ENCODE peak calls at places on chromosomes 5 and 9, in six cellular contexts. One of them, this sample, is unnamed.

GRCh38 chr9:77892171-77892570 is 139.4 kb downstream of the GNAQ start:
- DNase-seq in heart right ventricle: no peak
- DNase-seq in SK-N-SH: no peak
- DNase-seq in A673: no peak
- DNase-seq in OCI-LY7: no peak
- DNase-seq in psoas muscle: no peak
- DNase-seq in this sample: no peak

GRCh38 chr5:149747141-149747832 is 17.2 kb downstream of the PPARGC1B start:
- DNase-seq in A673: no peak
- DNase-seq in OCI-LY7: no peak
- DNase-seq in SK-N-SH: no peak
- DNase-seq in heart right ventricle: peak; percentile 35
- DNase-seq in psoas muscle: peak; percentile 82
- DNase-seq in this sample: no peak

GRCh38 chr5:150149618-150150017 is 6.0 kb downstream of the PDGFRB start:
- DNase-seq in OCI-LY7: no peak
- DNase-seq in A673: no peak
- DNase-seq in psoas muscle: no peak
- DNase-seq in SK-N-SH: no peak
- DNase-seq in heart right ventricle: no peak
- DNase-seq in this sample: no peak

GRCh38 chr5:30596495-30597064 is 596.9 kb upstream of the CDH6 start:
- DNase-seq in heart right ventricle: no peak
- DNase-seq in SK-N-SH: no peak
- DNase-seq in psoas muscle: no peak
- DNase-seq in A673: peak; percentile 56
- DNase-seq in OCI-LY7: no peak
- DNase-seq in this sample: no peak

GRCh38 chr9:125540497-125540896 is 166.5 kb downstream of the MAPKAP1 start:
- DNase-seq in SK-N-SH: no peak
- DNase-seq in A673: no peak
- DNase-seq in psoas muscle: no peak
- DNase-seq in heart right ventricle: no peak
- DNase-seq in OCI-LY7: no peak
- DNase-seq in this sample: no peak

GRCh38 chr5:180234271-180234670 is 25.3 kb upstream of the RASGEF1C start:
- DNase-seq in heart right ventricle: no peak
- DNase-seq in SK-N-SH: no peak
- DNase-seq in OCI-LY7: no peak
- DNase-seq in A673: no peak
- DNase-seq in psoas muscle: no peak
- DNase-seq in this sample: no peak

GRCh38 chr5:96199713-96200183 is 233.3 kb downstream of the PCSK1 start:
- DNase-seq in heart right ventricle: no peak
- DNase-seq in OCI-LY7: no peak
- DNase-seq in psoas muscle: no peak
- DNase-seq in A673: no peak
- DNase-seq in SK-N-SH: no peak
- DNase-seq in this sample: no peak

GRCh38 chr9:3848445-3849114 is 322.8 kb upstream of the RFX3 start:
- DNase-seq in SK-N-SH: peak; percentile 50
- DNase-seq in heart right ventricle: no peak
- DNase-seq in psoas muscle: no peak
- DNase-seq in OCI-LY7: no peak
- DNase-seq in A673: peak; percentile 49
- DNase-seq in this sample: peak; percentile 17

GRCh38 chr9:32487981-32488380 is 38.0 kb downstream of the RIGI start:
- DNase-seq in OCI-LY7: no peak
- DNase-seq in heart right ventricle: no peak
- DNase-seq in A673: no peak
- DNase-seq in psoas muscle: no peak
- DNase-seq in SK-N-SH: no peak
- DNase-seq in this sample: no peak

GRCh38 chr9:128022886-128023285 is 42.1 kb upstream of the EEIG1 start:
- DNase-seq in psoas muscle: no peak
- DNase-seq in A673: no peak
- DNase-seq in heart right ventricle: no peak
- DNase-seq in OCI-LY7: no peak
- DNase-seq in SK-N-SH: peak; percentile 39
- DNase-seq in this sample: no peak

GRCh38 chr5:72842816-72843215 is 26.4 kb downstream of the TNPO1 start:
- DNase-seq in psoas muscle: no peak
- DNase-seq in heart right ventricle: no peak
- DNase-seq in SK-N-SH: no peak
- DNase-seq in OCI-LY7: peak; percentile 10
- DNase-seq in A673: peak; percentile 43
- DNase-seq in this sample: no peak
- H3K4me1 ChIP-seq in psoas muscle: peaks cover 78% of the 10 kb centered on the region
- H3K4me1 ChIP-seq in heart right ventricle: peaks cover 58% of the 10 kb centered on the region
- H3K4me1 ChIP-seq in SK-N-SH: peaks cover 15% of the 10 kb centered on the region
- H3K4me1 ChIP-seq in OCI-LY7: peaks cover 10% of the 10 kb centered on the region
- H3K4me1 ChIP-seq in A673: peaks cover 36% of the 10 kb centered on the region
- H3K4me1 ChIP-seq in this sample: peaks cover 11% of the 10 kb centered on the region

GRCh38 chr9:133537257-133537656 is 2.8 kb downstream of the ADAMTSL2 start:
- DNase-seq in SK-N-SH: no peak
- DNase-seq in A673: no peak
- DNase-seq in heart right ventricle: no peak
- DNase-seq in OCI-LY7: no peak
- DNase-seq in psoas muscle: no peak
- DNase-seq in this sample: no peak

GRCh38 chr9:133539434-133539833 is 4.9 kb downstream of the ADAMTSL2 start:
- DNase-seq in heart right ventricle: peak; percentile 78
- DNase-seq in SK-N-SH: no peak
- DNase-seq in OCI-LY7: no peak
- DNase-seq in A673: no peak
- DNase-seq in psoas muscle: peak; percentile 69
- DNase-seq in this sample: no peak

GRCh38 chr9:133540336-133541025 is 6.0 kb downstream of the ADAMTSL2 start:
- DNase-seq in OCI-LY7: peak; percentile 28
- DNase-seq in psoas muscle: no peak
- DNase-seq in heart right ventricle: no peak
- DNase-seq in A673: no peak
- DNase-seq in SK-N-SH: no peak
- DNase-seq in this sample: no peak

GRCh38 chr9:133538176-133538575 is 3.7 kb downstream of the ADAMTSL2 start:
- DNase-seq in A673: no peak
- DNase-seq in SK-N-SH: no peak
- DNase-seq in heart right ventricle: no peak
- DNase-seq in OCI-LY7: no peak
- DNase-seq in psoas muscle: no peak
- DNase-seq in this sample: no peak

GRCh38 chr9:133538851-133539250 is 4.3 kb downstream of the ADAMTSL2 start:
- DNase-seq in A673: no peak
- DNase-seq in OCI-LY7: no peak
- DNase-seq in heart right ventricle: no peak
- DNase-seq in psoas muscle: no peak
- DNase-seq in SK-N-SH: no peak
- DNase-seq in this sample: no peak
- H3K4me1 ChIP-seq in A673: peaks cover 4% of the 10 kb centered on the region
- H3K4me1 ChIP-seq in OCI-LY7: peaks cover 17% of the 10 kb centered on the region
- H3K4me1 ChIP-seq in heart right ventricle: peaks cover 41% of the 10 kb centered on the region
- H3K4me1 ChIP-seq in psoas muscle: peaks cover 6% of the 10 kb centered on the region
- H3K4me1 ChIP-seq in SK-N-SH: peaks cover 36% of the 10 kb centered on the region
- H3K4me1 ChIP-seq in this sample: peaks cover 20% of the 10 kb centered on the region

GRCh38 chr5:154367101-154367500 is 78.7 kb upstream of the SAP30L start:
- DNase-seq in A673: no peak
- DNase-seq in SK-N-SH: no peak
- DNase-seq in psoas muscle: no peak
- DNase-seq in heart right ventricle: no peak
- DNase-seq in OCI-LY7: no peak
- DNase-seq in this sample: no peak
- H3K4me1 ChIP-seq in A673: peaks cover 60% of the 10 kb centered on the region
- H3K4me1 ChIP-seq in SK-N-SH: peaks cover 13% of the 10 kb centered on the region
- H3K4me1 ChIP-seq in psoas muscle: peaks cover 12% of the 10 kb centered on the region
- H3K4me1 ChIP-seq in heart right ventricle: peaks cover 72% of the 10 kb centered on the region
- H3K4me1 ChIP-seq in OCI-LY7: no peaks in the 10 kb centered on the region
- H3K4me1 ChIP-seq in this sample: no peaks in the 10 kb centered on the region

DNA sequence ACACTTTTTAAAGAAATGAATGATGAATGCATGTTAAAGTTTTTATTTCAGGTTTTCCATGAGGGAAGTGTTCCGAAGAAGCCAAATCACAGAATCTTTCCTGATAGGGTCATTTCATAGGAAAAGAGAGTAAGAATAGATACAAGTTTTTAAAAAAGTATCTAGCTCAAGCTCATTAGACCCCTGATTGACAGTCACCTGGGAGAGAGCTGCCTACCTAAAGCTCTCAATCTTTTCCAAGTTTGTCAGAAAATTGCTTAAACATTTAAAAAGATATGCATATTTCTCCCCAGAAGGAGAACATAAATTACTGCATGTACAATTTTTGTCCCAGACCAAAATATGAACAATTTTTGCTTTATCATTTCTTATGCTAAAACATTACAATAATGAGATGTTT is 47.9 kb upstream of the CHSY3 start:
- DNase-seq in SK-N-SH: no peak
- DNase-seq in OCI-LY7: no peak
- DNase-seq in psoas muscle: no peak
- DNase-seq in heart right ventricle: no peak
- DNase-seq in A673: no peak
- DNase-seq in this sample: no peak
- H3K4me1 ChIP-seq in SK-N-SH: no peaks in the 10 kb centered on the region
- H3K4me1 ChIP-seq in OCI-LY7: no peaks in the 10 kb centered on the region
- H3K4me1 ChIP-seq in psoas muscle: no peaks in the 10 kb centered on the region
- H3K4me1 ChIP-seq in heart right ventricle: no peaks in the 10 kb centered on the region
- H3K4me1 ChIP-seq in A673: no peaks in the 10 kb centered on the region
- H3K4me1 ChIP-seq in this sample: no peaks in the 10 kb centered on the region

GRCh38 chr9:89872913-89873707 is 268.3 kb downstream of the GADD45G start:
- DNase-seq in heart right ventricle: no peak
- DNase-seq in OCI-LY7: no peak
- DNase-seq in SK-N-SH: no peak
- DNase-seq in A673: no peak
- DNase-seq in psoas muscle: peak; percentile 72
- DNase-seq in this sample: no peak
- H3K4me1 ChIP-seq in heart right ventricle: peaks cover 45% of the 10 kb centered on the region
- H3K4me1 ChIP-seq in OCI-LY7: no peaks in the 10 kb centered on the region
- H3K4me1 ChIP-seq in SK-N-SH: peaks cover 19% of the 10 kb centered on the region
- H3K4me1 ChIP-seq in A673: no peaks in the 10 kb centered on the region
- H3K4me1 ChIP-seq in psoas muscle: peaks cover 58% of the 10 kb centered on the region
- H3K4me1 ChIP-seq in this sample: peaks cover 2% of the 10 kb centered on the region

DNA sequence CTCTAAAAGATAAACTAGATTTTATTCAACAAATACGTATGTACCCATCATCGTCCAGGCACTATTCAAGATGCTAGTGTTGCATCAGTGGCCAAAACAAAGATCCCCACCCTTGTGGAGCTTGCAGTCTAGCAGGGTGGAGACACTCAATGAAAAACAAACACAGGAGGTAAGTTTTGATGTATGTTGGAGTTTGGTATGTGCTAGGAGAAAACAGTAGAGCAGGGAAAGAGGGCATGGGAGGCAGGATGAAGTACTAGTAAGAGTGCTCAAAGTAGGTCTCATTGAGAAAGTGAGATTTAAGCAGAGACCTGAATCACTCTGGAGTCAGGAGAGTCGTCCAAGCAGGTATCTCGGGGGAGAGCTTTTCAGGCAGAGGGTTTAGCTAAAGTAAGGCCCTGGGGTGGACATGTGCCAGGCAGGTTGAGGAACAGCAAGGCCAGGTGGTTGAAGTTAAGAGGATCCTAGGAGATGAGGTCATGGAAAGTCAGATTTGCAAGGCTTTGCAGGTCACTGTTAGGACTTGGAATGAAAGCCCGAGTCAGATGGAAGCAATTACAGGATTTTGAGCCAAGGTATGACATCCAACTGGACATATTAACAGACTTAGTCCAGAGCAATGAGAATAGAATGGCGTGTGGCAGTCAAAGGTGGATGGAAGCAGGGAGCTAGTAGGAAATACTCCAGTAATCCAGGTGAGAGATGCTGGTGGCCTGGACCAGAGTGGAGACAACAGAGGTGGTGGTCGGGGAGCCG is 9.2 kb downstream of the SNX18 start:
- DNase-seq in SK-N-SH: no peak
- DNase-seq in heart right ventricle: no peak
- DNase-seq in psoas muscle: no peak
- DNase-seq in A673: no peak
- DNase-seq in OCI-LY7: no peak
- DNase-seq in this sample: no peak
- H3K4me1 ChIP-seq in SK-N-SH: peaks cover 32% of the 10 kb centered on the region
- H3K4me1 ChIP-seq in heart right ventricle: peaks cover 85% of the 10 kb centered on the region
- H3K4me1 ChIP-seq in psoas muscle: peaks cover 81% of the 10 kb centered on the region
- H3K4me1 ChIP-seq in A673: peaks cover 68% of the 10 kb centered on the region
- H3K4me1 ChIP-seq in OCI-LY7: peaks cover 5% of the 10 kb centered on the region
- H3K4me1 ChIP-seq in this sample: peaks cover 16% of the 10 kb centered on the region

GRCh38 chr5:151737421-151737820 is 21.0 kb downstream of the ATOX1 start:
- DNase-seq in A673: no peak
- DNase-seq in SK-N-SH: no peak
- DNase-seq in psoas muscle: no peak
- DNase-seq in OCI-LY7: no peak
- DNase-seq in heart right ventricle: no peak
- DNase-seq in this sample: no peak
- H3K4me1 ChIP-seq in A673: peaks cover 14% of the 10 kb centered on the region
- H3K4me1 ChIP-seq in SK-N-SH: peaks cover 16% of the 10 kb centered on the region
- H3K4me1 ChIP-seq in psoas muscle: peaks cover 18% of the 10 kb centered on the region
- H3K4me1 ChIP-seq in OCI-LY7: no peaks in the 10 kb centered on the region
- H3K4me1 ChIP-seq in heart right ventricle: peaks cover 12% of the 10 kb centered on the region
- H3K4me1 ChIP-seq in this sample: peaks cover 8% of the 10 kb centered on the region

DNA sequence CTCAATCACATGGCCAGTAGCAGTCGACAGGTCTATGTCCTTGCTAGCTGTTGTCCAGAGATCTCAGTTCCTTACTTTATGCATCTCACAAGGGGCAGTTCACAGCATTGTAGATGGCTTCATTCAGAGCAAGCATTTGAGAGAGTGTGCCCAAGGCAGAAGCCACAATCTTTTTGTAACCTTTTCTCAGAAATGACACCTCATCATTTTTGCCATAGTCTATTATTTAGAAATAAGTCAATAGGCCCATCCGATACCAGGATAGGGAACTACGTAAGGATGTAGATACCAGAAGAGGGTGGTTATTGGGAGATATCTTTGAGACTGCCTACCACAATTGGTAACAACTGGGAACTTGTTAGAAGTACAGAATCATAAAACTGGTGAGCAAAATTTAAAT is 37.1 kb downstream of the LURAP1L start:
- DNase-seq in A673: no peak
- DNase-seq in OCI-LY7: no peak
- DNase-seq in psoas muscle: no peak
- DNase-seq in SK-N-SH: no peak
- DNase-seq in heart right ventricle: no peak
- DNase-seq in this sample: no peak
- H3K4me1 ChIP-seq in A673: peaks cover 34% of the 10 kb centered on the region
- H3K4me1 ChIP-seq in OCI-LY7: no peaks in the 10 kb centered on the region
- H3K4me1 ChIP-seq in psoas muscle: peaks cover 21% of the 10 kb centered on the region
- H3K4me1 ChIP-seq in SK-N-SH: peaks cover 21% of the 10 kb centered on the region
- H3K4me1 ChIP-seq in heart right ventricle: peaks cover 7% of the 10 kb centered on the region
- H3K4me1 ChIP-seq in this sample: peaks cover 33% of the 10 kb centered on the region

DNA sequence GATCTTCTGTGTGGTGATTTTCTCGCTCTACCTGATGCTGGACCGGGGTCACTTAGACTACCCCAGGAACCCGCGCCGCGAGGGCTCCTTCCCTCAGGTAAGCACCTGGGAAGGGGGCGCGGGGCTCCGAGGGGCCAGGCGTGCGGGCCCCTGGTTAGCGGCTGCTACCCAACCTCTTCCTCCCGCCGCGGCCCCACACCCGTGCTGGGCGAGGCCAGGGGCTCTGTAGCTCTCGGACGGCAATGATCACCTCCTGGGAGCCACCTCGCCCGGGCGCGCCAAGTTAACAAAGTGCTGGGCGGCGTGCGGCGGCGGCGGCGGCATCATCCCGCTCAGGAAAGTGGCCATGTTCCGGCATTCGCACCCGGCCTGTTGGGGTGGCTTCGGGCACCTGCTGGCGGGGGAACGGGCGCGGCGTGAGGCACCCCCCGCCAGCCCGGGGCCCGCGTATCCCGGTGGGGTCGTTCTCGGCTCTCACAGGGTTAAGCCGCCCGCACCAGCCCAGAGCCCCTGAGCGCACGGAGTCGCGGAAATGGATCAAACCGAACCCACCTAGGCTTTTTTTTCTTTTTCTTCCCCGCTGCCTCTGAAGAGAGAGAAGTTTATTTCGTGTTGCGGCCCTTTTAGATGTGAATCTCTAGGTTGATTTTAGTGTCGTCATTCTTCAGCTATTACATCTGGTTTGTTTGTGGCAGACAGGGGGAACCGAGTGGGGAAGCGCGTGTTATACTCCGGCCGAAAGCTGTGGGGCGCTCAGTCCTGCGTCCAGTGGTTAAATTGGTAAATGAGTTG is 925 bp downstream of the MAN2A1 start:
- DNase-seq in SK-N-SH: peak; percentile 68
- DNase-seq in A673: peak; percentile 43
- DNase-seq in heart right ventricle: peak; percentile 70
- DNase-seq in psoas muscle: peak; percentile 88
- DNase-seq in OCI-LY7: peak; percentile 75
- DNase-seq in this sample: peak; percentile 68
- H3K4me1 ChIP-seq in SK-N-SH: peaks cover 2% of the 10 kb centered on the region
- H3K4me1 ChIP-seq in A673: peaks cover 40% of the 10 kb centered on the region
- H3K4me1 ChIP-seq in heart right ventricle: peaks cover 28% of the 10 kb centered on the region
- H3K4me1 ChIP-seq in psoas muscle: peaks cover 43% of the 10 kb centered on the region
- H3K4me1 ChIP-seq in OCI-LY7: peaks cover 36% of the 10 kb centered on the region
- H3K4me1 ChIP-seq in this sample: no peaks in the 10 kb centered on the region